ENCODE peak calls at places on chromosome 19, in four cellular contexts. One of them, this sample, is unnamed.

GRCh38 chr19:18220632-18221275 is 5.5 kb downstream of the PDE4C start:
- DNase-seq in K562: peak
- DNase-seq in HCT116: no peak
- DNase-seq in SK-N-SH: no peak
- DNase-seq in this sample: no peak

GRCh38 chr19:7348587-7349230 is at the start of gene ARHGEF18:
- DNase-seq in HCT116: no peak
- DNase-seq in SK-N-SH: no peak
- DNase-seq in K562: no peak
- DNase-seq in this sample: no peak

GRCh38 chr19:17337675-17338439 is 504 bp downstream of the GTPBP3 start:
- DNase-seq in K562: peak
- DNase-seq in SK-N-SH: peak
- DNase-seq in HCT116: no peak
- DNase-seq in this sample: peak

GRCh38 chr19:48760514-48761221 is 5.3 kb downstream of the FGF21 start:
- DNase-seq in HCT116: no peak
- DNase-seq in SK-N-SH: no peak
- DNase-seq in K562: no peak
- DNase-seq in this sample: no peak

GRCh38 chr19:4457654-4458406 is at the start of gene UBXN6:
- DNase-seq in HCT116: peak
- DNase-seq in K562: peak
- DNase-seq in SK-N-SH: peak
- DNase-seq in this sample: peak

GRCh38 chr19:35973487-35973886 is 21.5 kb upstream of the SDHAF1 start:
- DNase-seq in HCT116: no peak
- DNase-seq in SK-N-SH: no peak
- DNase-seq in K562: no peak
- DNase-seq in this sample: no peak

GRCh38 chr19:30690935-30691505 is 318.8 kb downstream of the ZNF536 start:
- DNase-seq in SK-N-SH: peak
- DNase-seq in HCT116: no peak
- DNase-seq in K562: no peak
- DNase-seq in this sample: no peak

GRCh38 chr19:57570707-57571106 is 8.0 kb downstream of the ZNF416 start:
- DNase-seq in HCT116: no peak
- DNase-seq in SK-N-SH: no peak
- DNase-seq in K562: no peak
- DNase-seq in this sample: no peak

GRCh38 chr19:33388817-33389573 is 15.5 kb downstream of the CEBPG start:
- DNase-seq in SK-N-SH: peak
- DNase-seq in K562: no peak
- DNase-seq in HCT116: no peak
- DNase-seq in this sample: no peak

GRCh38 chr19:45496349-45496953 is 396 bp downstream of the RTN2 start:
- DNase-seq in HCT116: no peak
- DNase-seq in K562: peak
- DNase-seq in SK-N-SH: peak
- DNase-seq in this sample: no peak

GRCh38 chr19:35216833-35217707 is 11.5 kb downstream of the FAM187B start:
- DNase-seq in SK-N-SH: no peak
- DNase-seq in HCT116: no peak
- DNase-seq in K562: no peak
- DNase-seq in this sample: no peak

GRCh38 chr19:5078179-5078578 is 109.3 kb downstream of the KDM4B start:
- DNase-seq in K562: no peak
- DNase-seq in SK-N-SH: no peak
- DNase-seq in HCT116: no peak
- DNase-seq in this sample: no peak

DNA sequence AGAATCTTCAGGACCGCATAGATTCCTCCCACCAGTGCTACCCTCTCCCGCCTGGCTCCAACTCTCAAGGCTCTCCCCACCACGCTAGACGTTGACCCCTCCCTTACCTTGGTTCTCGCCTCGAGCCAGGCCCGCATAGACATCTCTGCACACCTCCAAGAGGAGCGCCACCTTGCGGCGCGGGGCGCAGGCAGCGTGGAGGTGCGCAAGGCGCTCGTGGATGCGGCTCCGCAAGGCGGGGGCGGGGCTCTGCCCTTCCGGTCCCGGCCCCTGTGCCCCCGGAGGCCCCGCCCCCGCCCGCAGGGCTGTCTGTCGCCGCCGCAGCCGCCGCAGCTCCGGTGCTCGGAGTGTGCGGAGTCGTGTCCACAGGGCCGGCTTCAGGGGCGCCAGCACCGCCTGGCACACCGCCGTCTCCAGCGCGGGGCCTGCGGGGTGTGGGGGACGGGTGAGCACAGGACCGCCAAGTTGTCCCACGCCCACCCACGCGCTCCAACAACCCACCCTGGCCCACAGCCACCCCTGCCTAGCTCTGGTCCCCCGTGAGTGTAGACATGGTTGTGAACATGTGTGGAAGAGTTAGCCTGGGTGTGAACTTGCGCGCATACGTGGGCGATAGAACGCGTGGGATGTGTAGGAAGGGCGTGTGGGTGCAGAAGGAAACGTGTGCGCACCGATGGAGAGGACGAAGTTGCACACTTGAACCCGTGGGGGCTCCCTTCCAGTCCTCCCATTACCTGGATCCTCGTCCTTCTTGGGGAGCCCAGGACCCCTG is 8.1 kb downstream of the RINL start:
- DNase-seq in HCT116: no peak
- DNase-seq in SK-N-SH: peak
- DNase-seq in K562: no peak
- DNase-seq in this sample: peak
- TF ChIP-seq JUND in HCT116: no peak
- TF ChIP-seq JUND in SK-N-SH: no peak
- TF ChIP-seq JUND in K562: no peak
- TF ChIP-seq JUND in this sample: no peak

GRCh38 chr19:13861392-13861713 is 15.6 kb upstream of the NANOS3 start:
- DNase-seq in SK-N-SH: peak
- DNase-seq in K562: no peak
- DNase-seq in HCT116: no peak
- DNase-seq in this sample: no peak

GRCh38 chr19:13859361-13859880 is 17.5 kb upstream of the NANOS3 start:
- DNase-seq in SK-N-SH: peak
- DNase-seq in K562: peak
- DNase-seq in HCT116: no peak
- DNase-seq in this sample: no peak

GRCh38 chr19:13860679-13861391 is 16.1 kb upstream of the NANOS3 start:
- DNase-seq in K562: no peak
- DNase-seq in HCT116: no peak
- DNase-seq in SK-N-SH: no peak
- DNase-seq in this sample: no peak

GRCh38 chr19:13861714-13862531 is 15.0 kb upstream of the NANOS3 start:
- DNase-seq in K562: peak
- DNase-seq in SK-N-SH: peak
- DNase-seq in HCT116: no peak
- DNase-seq in this sample: peak

DNA sequence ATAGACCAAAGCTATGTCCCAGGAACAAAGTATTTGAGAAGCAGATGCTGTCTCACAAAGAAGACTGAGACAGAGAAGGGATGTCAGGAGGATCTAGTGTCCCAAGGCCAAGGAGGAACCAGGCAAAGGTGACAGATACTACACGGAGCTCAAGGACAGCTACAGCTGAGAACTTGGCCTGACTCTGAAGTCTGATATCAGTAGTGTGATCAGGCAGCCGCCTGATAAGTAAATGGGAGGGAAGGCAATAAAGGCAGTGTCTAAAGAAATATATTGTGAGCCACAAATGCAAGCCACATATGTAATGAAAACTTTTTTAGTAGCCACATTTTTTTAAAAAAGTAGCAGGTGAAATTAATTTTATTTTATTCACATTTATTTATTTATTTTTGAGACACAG is 20.4 kb upstream of the NANOS3 start:
- DNase-seq in K562: no peak
- DNase-seq in SK-N-SH: no peak
- DNase-seq in HCT116: no peak
- DNase-seq in this sample: no peak
- TF ChIP-seq JUND in K562: no peak
- TF ChIP-seq JUND in SK-N-SH: no peak
- TF ChIP-seq JUND in HCT116: no peak
- TF ChIP-seq JUND in this sample: no peak

GRCh38 chr19:41882568-41883462 is at the start of gene ARHGEF1:
- DNase-seq in K562: peak
- DNase-seq in HCT116: no peak
- DNase-seq in SK-N-SH: peak
- DNase-seq in this sample: peak
- TF ChIP-seq JUND in K562: no peak
- TF ChIP-seq JUND in HCT116: no peak
- TF ChIP-seq JUND in SK-N-SH: no peak
- TF ChIP-seq JUND in this sample: no peak

GRCh38 chr19:41903161-41903953 is 20.4 kb downstream of the ARHGEF1 start:
- DNase-seq in SK-N-SH: no peak
- DNase-seq in HCT116: no peak
- DNase-seq in K562: no peak
- DNase-seq in this sample: no peak
- TF ChIP-seq JUND in SK-N-SH: no peak
- TF ChIP-seq JUND in HCT116: no peak
- TF ChIP-seq JUND in K562: no peak
- TF ChIP-seq JUND in this sample: no peak

GRCh38 chr19:1282588-1283206 is 3.0 kb upstream of the EFNA2 start:
- DNase-seq in SK-N-SH: no peak
- DNase-seq in K562: no peak
- DNase-seq in HCT116: no peak
- DNase-seq in this sample: no peak

GRCh38 chr19:1281270-1281894 is 4.3 kb upstream of the EFNA2 start:
- DNase-seq in HCT116: no peak
- DNase-seq in SK-N-SH: no peak
- DNase-seq in K562: no peak
- DNase-seq in this sample: no peak

GRCh38 chr19:1283207-1283916 is 2.3 kb upstream of the EFNA2 start:
- DNase-seq in SK-N-SH: no peak
- DNase-seq in HCT116: no peak
- DNase-seq in K562: no peak
- DNase-seq in this sample: no peak

GRCh38 chr19:1280588-1281269 is 4.9 kb upstream of the EFNA2 start:
- DNase-seq in K562: no peak
- DNase-seq in HCT116: no peak
- DNase-seq in SK-N-SH: no peak
- DNase-seq in this sample: no peak

GRCh38 chr19:1281895-1282287 is 3.8 kb upstream of the EFNA2 start:
- DNase-seq in K562: no peak
- DNase-seq in SK-N-SH: no peak
- DNase-seq in HCT116: no peak
- DNase-seq in this sample: no peak
- TF ChIP-seq JUND in K562: no peak
- TF ChIP-seq JUND in SK-N-SH: no peak
- TF ChIP-seq JUND in HCT116: no peak
- TF ChIP-seq JUND in this sample: no peak

GRCh38 chr19:19539738-19540703 is 2.0 kb downstream of the CILP2 start:
- DNase-seq in HCT116: peak
- DNase-seq in K562: peak
- DNase-seq in SK-N-SH: peak
- DNase-seq in this sample: no peak
- TF ChIP-seq JUND in HCT116: no peak
- TF ChIP-seq JUND in K562: no peak
- TF ChIP-seq JUND in SK-N-SH: no peak
- TF ChIP-seq JUND in this sample: no peak

This sample was measured in T47D.